ENCODE peak calls at places on chromosomes 2 and 18, in six cellular contexts. S, V, I, C, P and A are unnamed samples.

GRCh38 chr2:239138610-239139009 is 262.2 kb downstream of the HDAC4 start:
- DNase-seq in S (no peak), V (no peak), I (no peak), C (no peak), P (no peak), A (no peak)

GRCh38 chr2:54503192-54503591 is 47.1 kb downstream of the SPTBN1 start:
- DNase-seq in S (no peak), V (no peak), I (peak), C (no peak), P (no peak), A (peak)

GRCh38 chr2:151976945-151977353 is 121.9 kb downstream of the CACNB4 start:
- DNase-seq in S (no peak), V (no peak), I (no peak), C (no peak), P (no peak), A (peak)

GRCh38 chr2:219433666-219434467 is 776 bp upstream of the SPEG start:
- DNase-seq in S (no peak), V (no peak), I (peak), C (peak), P (no peak), A (no peak)

GRCh38 chr2:241842067-241842415 is 16.7 kb downstream of the PDCD1 start:
- DNase-seq in S (no peak), V (no peak), I (no peak), C (no peak), P (peak), A (no peak)

GRCh38 chr2:240463866-240464481 is 28.5 kb downstream of the GPC1 start:
- DNase-seq in S (no peak), V (no peak), I (no peak), C (no peak), P (peak), A (no peak)

GRCh38 chr2:238875531-238876231 is 27.8 kb downstream of the TWIST2 start:
- DNase-seq in S (no peak), V (no peak), I (no peak), C (no peak), P (peak), A (no peak)

GRCh38 chr18:79549638-79550000 is 130.0 kb upstream of the CTDP1 start:
- DNase-seq in S (no peak), V (no peak), I (no peak), C (no peak), P (no peak), A (no peak)

GRCh38 chr2:105188343-105188742 is 53.2 kb upstream of the GPR45 start:
- DNase-seq in S (no peak), V (no peak), I (no peak), C (no peak), P (no peak), A (peak)

GRCh38 chr18:51076503-51076902 is 46.5 kb downstream of the SMAD4 start:
- DNase-seq in S (no peak), V (no peak), I (no peak), C (no peak), P (no peak), A (no peak)

GRCh38 chr2:241903121-241904010 is 33.8 kb downstream of the RTP5 start:
- DNase-seq in S (no peak), V (no peak), I (no peak), C (no peak), P (peak), A (peak)

GRCh38 chr18:11178951-11179549 is 29.7 kb upstream of the PIEZO2 start:
- DNase-seq in S (no peak), V (no peak), I (peak), C (no peak), P (no peak), A (no peak)

GRCh38 chr2:106991866-106992265 is 105.9 kb upstream of the ST6GAL2 start:
- DNase-seq in S (no peak), V (no peak), I (no peak), C (no peak), P (no peak), A (no peak)

GRCh38 chr2:163649080-163649479 is 86.7 kb downstream of the FIGN start:
- DNase-seq in S (no peak), V (no peak), I (peak), C (no peak), P (no peak), A (no peak)

GRCh38 chr18:8794133-8794986 is 89.0 kb downstream of the MTCL1 start:
- DNase-seq in S (no peak), V (peak), I (peak), C (peak), P (no peak), A (no peak)

GRCh38 chr2:187615364-187615763 is 61.1 kb upstream of the TFPI start:
- DNase-seq in S (no peak), V (no peak), I (no peak), C (no peak), P (no peak), A (no peak)

GRCh38 chr2:8006626-8007025 is 675.2 kb upstream of the ID2 start:
- DNase-seq in S (no peak), V (peak), I (no peak), C (no peak), P (no peak), A (no peak)

GRCh38 chr2:10120938-10121574 is 1.5 kb upstream of the RRM2 start:
- DNase-seq in S (no peak), V (peak), I (peak), C (peak), P (no peak), A (peak)

GRCh38 chr2:127508621-127509034 is 17.7 kb downstream of the IWS1 start:
- DNase-seq in S (no peak), V (peak), I (peak), C (peak), P (no peak), A (no peak)

GRCh38 chr2:53131416-53131815 is 636.2 kb upstream of the CHAC2 start:
- DNase-seq in S (no peak), V (peak), I (peak), C (peak), P (no peak), A (no peak)

GRCh38 chr2:16322308-16323130 is 343.1 kb downstream of the CYRIA start:
- DNase-seq in S (no peak), V (no peak), I (no peak), C (no peak), P (no peak), A (no peak)

GRCh38 chr2:105888625-105889024 is 143.9 kb downstream of the NCK2 start:
- DNase-seq in S (no peak), V (no peak), I (no peak), C (no peak), P (no peak), A (peak)

GRCh38 chr2:120320318-120320851 is 25.6 kb upstream of the INHBB start:
- DNase-seq in S (no peak), V (peak), I (no peak), C (no peak), P (no peak), A (no peak)

GRCh38 chr2:111663471-111663951 is 220.5 kb downstream of the ANAPC1 start:
- DNase-seq in S (no peak), V (no peak), I (no peak), C (peak), P (no peak), A (no peak)

GRCh38 chr2:138867341-138867740 is 87.2 kb upstream of the NXPH2 start:
- DNase-seq in S (no peak), V (no peak), I (no peak), C (no peak), P (no peak), A (no peak)

GRCh38 chr2:181140414-181140813 is 160.0 kb downstream of the UBE2E3 start:
- DNase-seq in S (no peak), V (no peak), I (no peak), C (peak), P (no peak), A (no peak)

GRCh38 chr2:227819398-227819697 is 5.7 kb downstream of the CCL20 start:
- DNase-seq in S (no peak), V (no peak), I (no peak), C (no peak), P (no peak), A (no peak)

GRCh38 chr2:40138327-40138726 is 313.6 kb downstream of the SLC8A1 start:
- DNase-seq in S (no peak), V (no peak), I (no peak), C (no peak), P (no peak), A (no peak)

GRCh38 chr2:39506215-39506614 is 69.1 kb upstream of the MAP4K3 start:
- DNase-seq in S (no peak), V (no peak), I (no peak), C (no peak), P (no peak), A (no peak)

GRCh38 chr2:190574169-190574568 is 39.6 kb upstream of the NEMP2 start:
- DNase-seq in S (no peak), V (peak), I (no peak), C (no peak), P (no peak), A (no peak)

GRCh38 chr2:159147687-159148086 is 138.8 kb downstream of the WDSUB1 start:
- DNase-seq in S (no peak), V (no peak), I (no peak), C (no peak), P (no peak), A (no peak)

GRCh38 chr2:164562666-164563065 is 58.6 kb downstream of the GRB14 start:
- DNase-seq in S (no peak), V (no peak), I (no peak), C (no peak), P (no peak), A (no peak)

GRCh38 chr2:56117764-56118163 is 66.0 kb upstream of the CCDC85A start:
- DNase-seq in S (no peak), V (no peak), I (no peak), C (no peak), P (no peak), A (no peak)

GRCh38 chr2:6929196-6929874 is 12.1 kb downstream of the RNF144A start:
- DNase-seq in S (no peak), V (no peak), I (peak), C (peak), P (no peak), A (no peak)

GRCh38 chr18:23528580-23529472 is 25.5 kb downstream of the RMC1 start:
- DNase-seq in S (no peak), V (peak), I (peak), C (no peak), P (no peak), A (no peak)

GRCh38 chr18:63823516-63824219 is 48.5 kb downstream of the SERPINB7 start:
- DNase-seq in S (peak), V (no peak), I (peak), C (peak), P (no peak), A (no peak)

GRCh38 chr2:28764909-28765308 is 13.3 kb downstream of the PPP1CB start:
- DNase-seq in S (no peak), V (no peak), I (no peak), C (no peak), P (no peak), A (no peak)

GRCh38 chr18:25144835-25145234 is 207.1 kb downstream of the ZNF521 start:
- DNase-seq in S (no peak), V (peak), I (peak), C (peak), P (no peak), A (no peak)

GRCh38 chr2:1546023-1546591 is 132.8 kb downstream of the TPO start:
- DNase-seq in S (no peak), V (peak), I (peak), C (peak), P (no peak), A (no peak)

GRCh38 chr2:234304945-234305344 is 191.9 kb downstream of the ARL4C start:
- DNase-seq in S (no peak), V (peak), I (peak), C (no peak), P (no peak), A (no peak)